ENCODE peak calls at places on chromosome 17, in six cellular contexts. Y is osteocyte, J is sigmoid colon, L is mucosa of descending colon, W is epithelial cell of esophagus, Q is cardiac muscle cell. M is an unnamed sample.

GRCh38 chr17:44355310-44355640 is 8.4 kb downstream of the FAM171A2 start:
- DNase-seq in J (no peak), W (no peak), Q (no peak), Y (no peak), L (no peak), M (no peak)

GRCh38 chr17:40564195-40564882 is 933 bp downstream of the CCR7 start:
- DNase-seq in Y (peak; percentile 65), Q (no peak), L (no peak), J (no peak), W (no peak), M (no peak)

GRCh38 chr17:69093995-69094394 is 33.3 kb upstream of the ABCA9 start:
- DNase-seq in Q (no peak), Y (no peak), L (no peak), W (no peak), J (no peak), M (no peak)

GRCh38 chr17:31488264-31488981 is 96.9 kb downstream of the RAB11FIP4 start:
- DNase-seq in L (peak; percentile 78), W (no peak), Q (no peak), J (no peak), Y (no peak), M (no peak)

GRCh38 chr17:2171725-2172446 is 117.0 kb downstream of the HIC1 start:
- DNase-seq in L (no peak), Y (no peak), W (peak; percentile 75), J (peak; percentile 96), Q (peak; percentile 99), M (peak; percentile 99)

GRCh38 chr17:41424111-41424635 is at the start of gene KRT37:
- DNase-seq in W (no peak), J (no peak), Y (no peak), L (no peak), Q (no peak), M (no peak)

GRCh38 chr17:79568661-79569060 is 42.2 kb downstream of the RBFOX3 start:
- DNase-seq in Q (no peak), Y (no peak), L (no peak), J (peak; percentile 55), W (no peak), M (no peak)

GRCh38 chr17:71741836-71742235 is 379.0 kb upstream of the SOX9 start:
- DNase-seq in Y (no peak), L (no peak), Q (no peak), J (no peak), W (peak; percentile 39), M (no peak)

GRCh38 chr17:19000531-19001011 is 4.0 kb downstream of the FAM83G start:
- DNase-seq in Y (no peak), Q (peak; percentile 66), W (peak; percentile 94), L (peak; percentile 71), J (no peak), M (peak; percentile 52)

GRCh38 chr17:34443832-34444469 is 80.9 kb upstream of the CCL1 start:
- DNase-seq in J (no peak), L (no peak), Y (no peak), Q (no peak), W (no peak), M (no peak)

GRCh38 chr17:9517396-9517795 is 58.2 kb downstream of the STX8 start:
- DNase-seq in L (no peak), J (no peak), Y (no peak), Q (no peak), W (no peak), M (no peak)

GRCh38 chr17:57463103-57463885 is 207.0 kb downstream of the MSI2 start:
- DNase-seq in W (peak; percentile 66), L (no peak), J (no peak), Y (no peak), Q (peak; percentile 82), M (peak; percentile 56)

GRCh38 chr17:2778489-2778888 is 17.7 kb upstream of the RAP1GAP2 start:
- DNase-seq in Q (no peak), L (no peak), W (no peak), Y (no peak), J (no peak), M (no peak)

GRCh38 chr17:36212958-36213357 is 2.1 kb downstream of the CCL4L2 start:
- DNase-seq in J (no peak), Q (no peak), W (no peak), L (no peak), Y (no peak), M (no peak)

GRCh38 chr17:16488572-16488997 is 3.4 kb downstream of the LRRC75A start:
- DNase-seq in Y (no peak), J (no peak), W (no peak), L (peak; percentile 71), Q (no peak), M (no peak)

GRCh38 chr17:39001703-39002637 is 34.8 kb upstream of the FBXO47 start:
- DNase-seq in W (peak; percentile 89), Y (no peak), J (peak; percentile 91), L (peak; percentile 79), Q (peak; percentile 96), M (peak; percentile 95)

GRCh38 chr17:80129006-80129565 is 17.8 kb downstream of the EIF4A3 start:
- DNase-seq in W (no peak), Y (no peak), L (no peak), J (no peak), Q (peak; percentile 26), M (peak; percentile 51)

GRCh38 chr17:79705674-79706073 is 25.1 kb upstream of the ENPP7 start:
- DNase-seq in J (no peak), W (no peak), L (no peak), Q (no peak), Y (no peak), M (no peak)

GRCh38 chr17:2947588-2947950 is 115.8 kb downstream of the OR1D5 start:
- DNase-seq in J (no peak), L (peak; percentile 25), Y (no peak), W (no peak), Q (no peak), M (no peak)

GRCh38 chr17:56679767-56680422 is 86.4 kb downstream of the NOG start:
- DNase-seq in Q (no peak), W (peak; percentile 78), J (no peak), L (no peak), Y (no peak), M (no peak)

GRCh38 chr17:39705786-39706348 is 6.0 kb downstream of the ERBB2 start:
- DNase-seq in W (peak; percentile 89), Q (no peak), Y (no peak), L (peak; percentile 83), J (no peak), M (no peak)

GRCh38 chr17:28911411-28912045 is 8.6 kb upstream of the DHRS13 start:
- DNase-seq in W (no peak), Y (no peak), Q (no peak), J (no peak), L (no peak), M (no peak)

GRCh38 chr17:28908640-28909098 is 5.8 kb upstream of the DHRS13 start:
- DNase-seq in W (peak; percentile 16), L (no peak), Y (no peak), Q (peak; percentile 75), J (peak; percentile 87), M (peak; percentile 87)

GRCh38 chr17:28910534-28910933 is 7.7 kb upstream of the DHRS13 start:
- DNase-seq in J (no peak), Y (no peak), Q (no peak), L (no peak), W (no peak), M (no peak)

GRCh38 chr17:28912938-28913333 is 10.1 kb upstream of the DHRS13 start:
- DNase-seq in J (no peak), Q (no peak), L (no peak), Y (no peak), W (no peak), M (no peak)

GRCh38 chr17:28912281-28912937 is 9.5 kb upstream of the DHRS13 start:
- DNase-seq in W (no peak), J (no peak), Y (no peak), L (no peak), Q (no peak), M (no peak)
- TF ChIP-seq CTCF in W (no peak), J (no peak), Y (peak; percentile 15), L (peak; percentile 47), Q (peak; percentile 32), M (peak; percentile 24)

DNA sequence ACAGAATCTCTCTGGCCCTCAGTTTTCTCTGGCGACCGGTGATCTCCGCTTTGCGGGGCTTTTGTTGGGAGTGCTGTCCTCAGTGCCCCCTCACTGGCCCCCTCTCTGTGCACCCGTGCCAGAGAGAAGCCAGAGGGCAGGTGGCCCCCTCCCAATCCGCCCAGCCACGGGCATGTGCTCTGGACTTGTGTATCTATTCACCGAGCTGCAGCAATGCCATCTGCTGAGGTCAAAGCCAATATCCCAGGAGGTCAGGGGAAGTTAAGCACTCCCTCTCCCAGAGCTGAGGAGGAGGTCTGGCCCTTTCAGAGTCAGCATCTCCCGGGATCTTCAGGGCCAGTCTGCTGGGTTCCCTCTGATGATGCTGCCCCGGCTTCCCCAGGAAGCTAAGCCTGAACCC is 5.1 kb downstream of the CACNG5 start:
- DNase-seq in Y (no peak), L (no peak), Q (no peak), J (no peak), W (no peak), M (no peak)
- TF ChIP-seq CTCF in Y (no peak), L (no peak), Q (no peak), J (no peak), W (no peak), M (no peak)

GRCh38 chr17:43169561-43170139 is 1.4 kb upstream of the NBR1 start:
- DNase-seq in L (peak; percentile 62), W (peak; percentile 5), Q (peak; percentile 49), J (peak; percentile 72), Y (peak; percentile 77), M (peak; percentile 15)

GRCh38 chr17:43170140-43170765 is 761 bp upstream of the NBR1 start:
- DNase-seq in Y (peak; percentile 95), J (peak; percentile 97), L (peak; percentile 94), Q (peak; percentile 98), W (peak; percentile 98), M (peak; percentile 95)

GRCh38 chr17:43170766-43171681 is at the start of gene NBR1:
- DNase-seq in Y (peak; percentile 97), Q (peak; percentile 99), J (peak; percentile 98), W (peak; percentile 98), L (peak; percentile 95), M (peak; percentile 98)

GRCh38 chr17:43175213-43176118 is 4.5 kb downstream of the NBR1 start:
- DNase-seq in W (no peak), Q (peak; percentile 74), L (no peak), Y (no peak), J (no peak), M (peak; percentile 88)

DNA sequence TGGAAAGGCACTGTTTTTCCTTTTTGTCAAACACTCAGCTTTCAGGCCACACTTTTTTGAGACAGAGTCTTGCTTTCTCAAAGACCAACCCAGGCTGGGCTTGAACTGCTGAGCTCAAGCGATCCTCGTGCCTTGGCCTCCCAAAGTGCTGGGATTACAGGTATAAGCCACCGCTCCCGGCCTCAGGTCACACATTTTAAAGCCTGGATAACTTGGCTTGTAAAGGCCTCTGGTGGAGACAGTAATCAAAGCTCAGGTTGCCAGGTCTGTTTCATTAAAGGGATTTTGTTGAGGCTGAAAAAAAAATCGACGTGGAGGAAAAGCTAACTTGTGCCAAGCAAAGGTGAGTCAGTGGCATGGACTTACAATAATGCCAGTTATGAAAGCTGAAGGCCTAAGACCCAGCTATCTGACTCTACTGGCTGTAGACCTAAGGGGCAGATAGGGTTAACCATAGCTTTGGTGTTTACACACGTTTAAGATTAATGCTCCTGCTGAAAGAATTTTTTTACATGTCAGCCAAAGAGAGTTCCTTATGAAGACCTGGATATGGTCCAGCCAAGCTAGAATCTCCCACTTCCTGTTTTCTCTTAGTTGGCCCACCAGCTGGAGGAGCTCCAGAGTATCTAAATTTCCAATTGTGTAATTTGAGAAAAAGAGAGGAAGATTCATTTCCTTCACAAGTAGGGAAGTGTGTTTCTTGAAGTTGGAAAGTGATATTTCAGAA is 910 bp downstream of the NBR1 start:
- DNase-seq in Y (peak; percentile 73), W (peak; percentile 87), L (no peak), Q (peak; percentile 96), J (peak; percentile 80), M (peak; percentile 95)
- TF ChIP-seq CTCF in Y (peak; percentile 61), W (peak; percentile 36), L (no peak), Q (peak; percentile 38), J (no peak), M (peak; percentile 22)

GRCh38 chr17:55053855-55054254 is 85.3 kb downstream of the STXBP4 start:
- DNase-seq in L (no peak), Y (no peak), W (peak; percentile 24), J (no peak), Q (peak; percentile 31), M (peak; percentile 22)
- TF ChIP-seq CTCF in L (no peak), Y (peak; percentile 61), W (no peak), J (no peak), Q (peak; percentile 52), M (peak; percentile 50)